ENCODE peak calls at places on chromosomes 1 and 21, in five cellular contexts. N is HTR-8/SVneo; O is occipital lobe; R is stimulated activated CD8-positive, alpha-beta memory T cell treated with anti-CD3 and anti-CD28 coated beads, Interleukin-15, amount 100 ng/mL, for 1 hour; I is uterus. W is an unnamed sample.

GRCh38 chr1:75136158-75136815 is 2.1 kb downstream of the LHX8 start:
- DNase-seq in R (no peak), O (no peak), N (no peak), I (no peak), W (no peak)

GRCh38 chr1:94285026-94285654 is 47.8 kb upstream of the ARHGAP29 start:
- DNase-seq in R (no peak), I (no peak), N (no peak), O (no peak), W (no peak)

GRCh38 chr1:168375901-168376300 is 95.2 kb downstream of the TBX19 start:
- DNase-seq in O (no peak), R (no peak), I (no peak), N (no peak), W (no peak)

GRCh38 chr1:22677861-22678521 is 25.0 kb downstream of the C1QB start:
- DNase-seq in N (no peak), I (no peak), O (no peak), R (no peak), W (no peak)

GRCh38 chr1:147089457-147089856 is 82.8 kb downstream of the PRKAB2 start:
- DNase-seq in I (no peak), N (no peak), R (no peak), O (no peak), W (no peak)

GRCh38 chr1:37262439-37263170 is 211.8 kb upstream of the ZC3H12A start:
- DNase-seq in I (no peak), O (no peak), N (no peak), R (no peak), W (no peak)

GRCh38 chr1:240122639-240123604 is 31.2 kb downstream of the FMN2 start:
- DNase-seq in I (no peak), R (no peak), O (peak), N (no peak), W (peak)

GRCh38 chr1:204456826-204457361 is 37.7 kb downstream of the PIK3C2B start:
- DNase-seq in I (no peak), R (no peak), O (no peak), N (no peak), W (no peak)

GRCh38 chr1:14822493-14822892 is 224.0 kb downstream of the KAZN start:
- DNase-seq in R (no peak), N (no peak), I (no peak), O (no peak), W (no peak)

GRCh38 chr1:226466301-226466700 is 58.4 kb upstream of the PARP1 start:
- DNase-seq in R (no peak), O (peak), I (no peak), N (no peak), W (no peak)

GRCh38 chr1:201791775-201792166 is 37.2 kb upstream of the IPO9 start:
- DNase-seq in N (peak), R (no peak), I (peak), O (peak), W (peak)

GRCh38 chr21:43361493-43362296 is 65.2 kb downstream of the SIK1 start:
- DNase-seq in N (no peak), R (peak), I (no peak), O (no peak), W (no peak)

GRCh38 chr1:108862017-108862610 is 5.2 kb upstream of the AKNAD1 start:
- DNase-seq in O (no peak), R (no peak), N (no peak), I (no peak), W (no peak)

GRCh38 chr1:1173061-1173792 is 453 bp upstream of the TTLL10 start:
- DNase-seq in N (no peak), R (no peak), O (no peak), I (no peak), W (no peak)

GRCh38 chr1:224432672-224433040 is 1.9 kb downstream of the WDR26 start:
- DNase-seq in I (no peak), N (no peak), O (no peak), R (no peak), W (no peak)

GRCh38 chr1:41500781-41501518 is 16.5 kb upstream of the EDN2 start:
- DNase-seq in R (no peak), I (no peak), O (no peak), N (no peak), W (no peak)

GRCh38 chr1:24302209-24302611 is 16.9 kb upstream of the GRHL3 start:
- DNase-seq in N (no peak), I (no peak), R (no peak), O (no peak), W (no peak)

GRCh38 chr21:14785679-14786078 is 239.6 kb upstream of the SAMSN1 start:
- DNase-seq in I (no peak), N (no peak), R (no peak), O (no peak), W (no peak)

GRCh38 chr1:92219028-92219427 is 1.3 kb downstream of the C1orf146 start:
- DNase-seq in N (no peak), R (no peak), O (no peak), I (no peak), W (no peak)

GRCh38 chr1:156104065-156104810 is 10.3 kb upstream of the LMNA start:
- DNase-seq in I (peak), O (no peak), N (no peak), R (no peak), W (peak)

GRCh38 chr1:59730302-59730701 is 84.4 kb upstream of the HOOK1 start:
- DNase-seq in I (no peak), O (no peak), R (no peak), N (no peak), W (peak)

GRCh38 chr1:17615157-17615556 is 75.7 kb downstream of the ARHGEF10L start:
- DNase-seq in R (no peak), I (no peak), N (no peak), O (no peak), W (no peak)

GRCh38 chr1:216705686-216706085 is 17.5 kb downstream of the ESRRG start:
- DNase-seq in N (no peak), R (no peak), O (peak), I (no peak), W (no peak)

GRCh38 chr21:42669069-42669468 is 15.6 kb downstream of the PDE9A start:
- DNase-seq in I (peak), N (no peak), R (no peak), O (no peak), W (no peak)

GRCh38 chr1:87766737-87767136 is 438.1 kb downstream of the LMO4 start:
- DNase-seq in R (no peak), O (no peak), I (no peak), N (no peak), W (no peak)

GRCh38 chr1:77514871-77515776 is 167.3 kb downstream of the ZZZ3 start:
- DNase-seq in I (no peak), N (no peak), R (no peak), O (peak), W (no peak)

GRCh38 chr21:38477241-38477640 is 21.0 kb downstream of the ERG start:
- DNase-seq in N (no peak), I (no peak), O (no peak), R (no peak), W (no peak)

GRCh38 chr1:242827538-242827937 is 303.0 kb upstream of the PLD5 start:
- DNase-seq in R (no peak), N (no peak), I (no peak), O (no peak), W (no peak)

GRCh38 chr1:97304366-97304765 is 582.8 kb downstream of the PTBP2 start:
- DNase-seq in I (no peak), N (no peak), O (no peak), R (no peak), W (no peak)

GRCh38 chr1:67572217-67572593 is 112.8 kb upstream of the GADD45A start:
- DNase-seq in O (no peak), I (no peak), R (no peak), N (no peak), W (no peak)

GRCh38 chr1:2631136-2632050 is 1.4 kb downstream of the MMEL1 start:
- DNase-seq in N (no peak), R (no peak), I (no peak), O (no peak), W (no peak)